ENCODE peak calls at places on chromosome 13, in five cellular contexts. I, Q, X, C and W are unnamed samples.

GRCh38 chr13:105213512-105213911 is 1322.0 kb downstream of the EFNB2 start:
- DNase-seq in I (no peak), Q (no peak), X (no peak), C (no peak), W (no peak)

GRCh38 chr13:90553167-90553566 is 794.3 kb upstream of the MIR17HG start:
- DNase-seq in I (no peak), Q (no peak), X (no peak), C (no peak), W (no peak)

GRCh38 chr13:26015276-26015934 is 36.4 kb downstream of the SHISA2 start:
- DNase-seq in I (no peak), Q (no peak), X (no peak), C (no peak), W (no peak)

GRCh38 chr13:52348081-52348480 is 57.9 kb downstream of the THSD1 start:
- DNase-seq in I (no peak), Q (no peak), X (peak), C (no peak), W (no peak)

GRCh38 chr13:37608750-37609339 is 10.3 kb upstream of the POSTN start:
- DNase-seq in I (no peak), Q (no peak), X (no peak), C (no peak), W (no peak)

GRCh38 chr13:114309806-114310410 is 4.4 kb upstream of the CHAMP1 start:
- DNase-seq in I (no peak), Q (no peak), X (no peak), C (peak), W (peak)

GRCh38 chr13:97720881-97721280 is 232.6 kb upstream of the IPO5 start:
- DNase-seq in I (no peak), Q (no peak), X (no peak), C (no peak), W (no peak)

GRCh38 chr13:113327391-113327765 is 30.3 kb downstream of the LAMP1 start:
- DNase-seq in I (no peak), Q (no peak), X (no peak), C (no peak), W (peak)

GRCh38 chr13:70960841-70961443 is 852.7 kb upstream of the KLHL1 start:
- DNase-seq in I (no peak), Q (no peak), X (peak), C (no peak), W (no peak)

GRCh38 chr13:47175172-47175806 is 278.4 kb upstream of the HTR2A start:
- DNase-seq in I (no peak), Q (no peak), X (peak), C (no peak), W (no peak)

GRCh38 chr13:40445557-40445990 is 220.9 kb downstream of the FOXO1 start:
- DNase-seq in I (no peak), Q (no peak), X (peak), C (peak), W (no peak)

GRCh38 chr13:66886248-66886647 is 343.9 kb downstream of the PCDH9 start:
- DNase-seq in I (no peak), Q (no peak), X (no peak), C (no peak), W (no peak)